ENCODE peak calls at places on chromosome 14, in six cellular contexts. J is HT1080; W is stimulated activated CD4-positive, alpha-beta T cell treated with anti-CD3 and anti-CD28 coated beads, Interleukin-1b, Interleukin-23, amount 100 ng/mL, for 24 hours; A is NCI-H510A treated with DMSO at 0.1 percent for 48 hours; Q is stimulated activated CD8-positive, alpha-beta memory T cell treated with anti-CD3 and anti-CD28 coated beads, Interleukin-15, amount 100 ng/mL, for 24 hours; Z is AG04450. C is an unnamed sample.

GRCh38 chr14:100900837-100901390 is 2.6 kb downstream of the RTL1 start:
- DNase-seq in A (peak), J (peak), Q (no peak), W (no peak), Z (no peak), C (peak)

GRCh38 chr14:40074169-40074568 is 641.9 kb upstream of the FBXO33 start:
- DNase-seq in Q (no peak), Z (no peak), J (no peak), W (no peak), A (no peak), C (no peak)

GRCh38 chr14:34222867-34223266 is 239.2 kb downstream of the SPTSSA start:
- DNase-seq in J (no peak), A (no peak), Q (no peak), Z (no peak), W (no peak), C (no peak)

GRCh38 chr14:20998674-20999366 is at the start of gene SLC39A2:
- DNase-seq in W (no peak), J (peak), Z (no peak), A (no peak), Q (no peak), C (no peak)

GRCh38 chr14:72744416-72745120 is 149.3 kb downstream of the DPF3 start:
- DNase-seq in Z (no peak), Q (no peak), W (no peak), A (no peak), J (no peak), C (no peak)

GRCh38 chr14:102785598-102785963 is 8.3 kb downstream of the TRAF3 start:
- DNase-seq in W (no peak), A (no peak), J (no peak), Q (no peak), Z (no peak), C (no peak)

GRCh38 chr14:73465833-73466532 is 7.6 kb upstream of the NUMB start:
- DNase-seq in W (no peak), A (no peak), Q (no peak), Z (no peak), J (peak), C (no peak)

GRCh38 chr14:51650721-51651387 is 856 bp upstream of the FRMD6 start:
- DNase-seq in J (peak), Q (no peak), W (no peak), A (peak), Z (no peak), C (peak)

GRCh38 chr14:89347885-89348284 is 69.1 kb downstream of the FOXN3 start:
- DNase-seq in Z (no peak), J (no peak), Q (no peak), A (no peak), W (no peak), C (no peak)

GRCh38 chr14:104110491-104111209 is 25.1 kb downstream of the ASPG start:
- DNase-seq in J (no peak), A (no peak), Z (no peak), Q (no peak), W (no peak), C (no peak)

GRCh38 chr14:69387311-69387710 is 10.8 kb downstream of the ERH start:
- DNase-seq in Q (no peak), J (no peak), A (no peak), Z (no peak), W (no peak), C (no peak)

GRCh38 chr14:64880382-64881121 is 845 bp upstream of the SPTB start:
- DNase-seq in Z (no peak), J (peak), Q (peak), W (no peak), A (peak), C (peak)

GRCh38 chr14:50335989-50336391 is 23.9 kb downstream of the DMAC2L start:
- DNase-seq in W (no peak), Q (no peak), Z (no peak), A (peak), J (no peak), C (peak)

GRCh38 chr14:67710209-67710608 is 8.5 kb downstream of the RDH12 start:
- DNase-seq in A (no peak), J (peak), Q (no peak), Z (no peak), W (no peak), C (no peak)

C was measured in NCI-H146.